ENCODE peak calls at places on chromosome 11, in four cellular contexts. Z is H1; X is CD8-positive, alpha-beta T cell; Y is AG09309. U is an unnamed sample.

GRCh38 chr11:15568440-15568839 is 453.7 kb downstream of the INSC start:
- DNase-seq in Z (no peak), X (no peak), Y (no peak), U (no peak)

GRCh38 chr11:78216021-78216420 is 27.3 kb downstream of the USP35 start:
- DNase-seq in Z (no peak), X (no peak), Y (no peak), U (no peak)

GRCh38 chr11:10544491-10545470 is 3.8 kb upstream of the RNF141 start:
- DNase-seq in Z (no peak), X (no peak), Y (no peak), U (no peak)

GRCh38 chr11:43268161-43268560 is 43.6 kb upstream of the API5 start:
- DNase-seq in Z (no peak), X (no peak), Y (no peak), U (no peak)

GRCh38 chr11:8689726-8690255 is 7.2 kb downstream of the RPL27A start:
- DNase-seq in Z (no peak), X (no peak), Y (no peak), U (no peak)

GRCh38 chr11:103433976-103434375 is 324.8 kb downstream of the DYNC2H1 start:
- DNase-seq in Z (no peak), X (no peak), Y (no peak), U (no peak)

GRCh38 chr11:118230088-118230487 is 5.3 kb upstream of the JAML start:
- DNase-seq in Z (no peak), X (peak; percentile 46), Y (no peak), U (no peak)

GRCh38 chr11:15197696-15198095 is 83.0 kb downstream of the INSC start:
- DNase-seq in Z (no peak), X (no peak), Y (no peak), U (no peak)

GRCh38 chr11:73321342-73322110 is 13.4 kb downstream of the ARHGEF17 start:
- DNase-seq in Z (no peak), X (no peak), Y (no peak), U (no peak)

GRCh38 chr11:65414776-65415498 is 7.7 kb upstream of the NEAT1 start:
- DNase-seq in Z (no peak), X (no peak), Y (no peak), U (no peak)

GRCh38 chr11:73710964-73711363 is 49.9 kb downstream of the RAB6A start:
- DNase-seq in Z (no peak), X (no peak), Y (no peak), U (no peak)

GRCh38 chr11:69909561-69910518 is 90.6 kb upstream of the FGF3 start:
- DNase-seq in Z (no peak), X (peak; percentile 16), Y (no peak), U (no peak)

GRCh38 chr11:118917488-118918127 is 8.1 kb downstream of the BCL9L start:
- DNase-seq in Z (no peak), X (peak; percentile 56), Y (peak; percentile 84), U (no peak)

GRCh38 chr11:134950692-134951304 is 538.8 kb upstream of the B3GAT1 start:
- DNase-seq in Z (no peak), X (no peak), Y (no peak), U (no peak)

GRCh38 chr11:56889986-56890385 is 98.7 kb upstream of the OR5AK2 start:
- DNase-seq in Z (no peak), X (no peak), Y (no peak), U (no peak)

GRCh38 chr11:28910926-28911325 is 802.7 kb downstream of the METTL15 start:
- DNase-seq in Z (no peak), X (no peak), Y (peak; percentile 14), U (no peak)

GRCh38 chr11:69908511-69909220 is 89.5 kb upstream of the FGF3 start:
- DNase-seq in Z (no peak), X (no peak), Y (no peak), U (no peak)

GRCh38 chr11:44574620-44575287 is 9.3 kb downstream of the CD82 start:
- DNase-seq in Z (no peak), X (peak; percentile 45), Y (peak; percentile 93), U (no peak)

GRCh38 chr11:109267293-109268095 is 154.5 kb upstream of the C11orf87 start:
- DNase-seq in Z (no peak), X (no peak), Y (no peak), U (no peak)

GRCh38 chr11:75013051-75013450 is 24.3 kb downstream of the NEU3 start:
- DNase-seq in Z (no peak), X (no peak), Y (no peak), U (no peak)

GRCh38 chr11:6745465-6746015 is 26.2 kb downstream of the OR2AG2 start:
- DNase-seq in Z (no peak), X (no peak), Y (no peak), U (no peak)

GRCh38 chr11:31947051-31947450 is 135.9 kb upstream of the PAX6 start:
- DNase-seq in Z (no peak), X (no peak), Y (no peak), U (no peak)

GRCh38 chr11:27183672-27184457 is 143.2 kb downstream of the BBOX1 start:
- DNase-seq in Z (no peak), X (peak; percentile 29), Y (peak; percentile 38), U (peak; percentile 20)

GRCh38 chr11:62433553-62434301 is 14.9 kb downstream of the SCGB1A1 start:
- DNase-seq in Z (no peak), X (no peak), Y (no peak), U (no peak)

GRCh38 chr11:92224394-92225205 is at the start of gene FAT3:
- DNase-seq in Z (no peak), X (no peak), Y (peak; percentile 3), U (peak; percentile 53)

GRCh38 chr11:44484211-44484610 is 81.3 kb upstream of the CD82 start:
- DNase-seq in Z (no peak), X (no peak), Y (no peak), U (no peak)

GRCh38 chr11:47983464-47984397 is 3.4 kb downstream of the PTPRJ start:
- DNase-seq in Z (no peak), X (no peak), Y (no peak), U (no peak)

GRCh38 chr11:74641289-74641688 is 48.9 kb downstream of the POLD3 start:
- DNase-seq in Z (no peak), X (no peak), Y (no peak), U (no peak)

GRCh38 chr11:288328-289144 is at the start of gene PGGHG:
- DNase-seq in Z (no peak), X (peak; percentile 65), Y (no peak), U (peak; percentile 45)

GRCh38 chr11:127000291-127000968 is at the start of gene KIRREL3:
- DNase-seq in Z (no peak), X (no peak), Y (no peak), U (no peak)

GRCh38 chr11:72771507-72771906 is 19.3 kb upstream of the ARAP1 start:
- DNase-seq in Z (no peak), X (no peak), Y (no peak), U (no peak)

GRCh38 chr11:6238902-6239301 is at the start of gene CNGA4:
- DNase-seq in Z (no peak), X (no peak), Y (no peak), U (no peak)

GRCh38 chr11:104609297-104609696 is 289.0 kb downstream of the CASP12 start:
- DNase-seq in Z (peak; percentile 7), X (peak; percentile 38), Y (peak; percentile 29), U (no peak)
- TF ChIP-seq CTCF in Z (peak; percentile 57), X (peak; percentile 85), Y (peak; percentile 71), U (peak; percentile 70)

DNA sequence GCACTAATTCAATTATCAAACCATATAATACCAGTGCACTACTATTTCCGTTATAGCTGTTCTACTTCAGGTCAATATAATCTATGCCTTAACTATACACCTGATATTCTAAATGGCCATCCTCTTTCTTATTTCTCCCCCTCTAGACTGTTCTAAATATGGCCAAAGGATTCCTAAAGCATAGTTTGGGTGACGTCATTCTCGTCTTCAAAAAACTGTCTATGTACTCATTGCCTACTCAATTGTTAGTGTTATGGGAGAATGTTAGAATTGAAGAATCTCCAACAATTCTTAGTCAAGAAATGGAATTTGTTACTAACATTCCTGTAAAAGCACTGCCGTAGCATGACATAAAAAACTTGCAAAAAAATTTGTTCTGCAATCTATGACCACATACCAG is 431.1 kb upstream of the ANO3 start:
- DNase-seq in Z (no peak), X (no peak), Y (no peak), U (no peak)
- TF ChIP-seq CTCF in Z (no peak), X (no peak), Y (no peak), U (no peak)

DNA sequence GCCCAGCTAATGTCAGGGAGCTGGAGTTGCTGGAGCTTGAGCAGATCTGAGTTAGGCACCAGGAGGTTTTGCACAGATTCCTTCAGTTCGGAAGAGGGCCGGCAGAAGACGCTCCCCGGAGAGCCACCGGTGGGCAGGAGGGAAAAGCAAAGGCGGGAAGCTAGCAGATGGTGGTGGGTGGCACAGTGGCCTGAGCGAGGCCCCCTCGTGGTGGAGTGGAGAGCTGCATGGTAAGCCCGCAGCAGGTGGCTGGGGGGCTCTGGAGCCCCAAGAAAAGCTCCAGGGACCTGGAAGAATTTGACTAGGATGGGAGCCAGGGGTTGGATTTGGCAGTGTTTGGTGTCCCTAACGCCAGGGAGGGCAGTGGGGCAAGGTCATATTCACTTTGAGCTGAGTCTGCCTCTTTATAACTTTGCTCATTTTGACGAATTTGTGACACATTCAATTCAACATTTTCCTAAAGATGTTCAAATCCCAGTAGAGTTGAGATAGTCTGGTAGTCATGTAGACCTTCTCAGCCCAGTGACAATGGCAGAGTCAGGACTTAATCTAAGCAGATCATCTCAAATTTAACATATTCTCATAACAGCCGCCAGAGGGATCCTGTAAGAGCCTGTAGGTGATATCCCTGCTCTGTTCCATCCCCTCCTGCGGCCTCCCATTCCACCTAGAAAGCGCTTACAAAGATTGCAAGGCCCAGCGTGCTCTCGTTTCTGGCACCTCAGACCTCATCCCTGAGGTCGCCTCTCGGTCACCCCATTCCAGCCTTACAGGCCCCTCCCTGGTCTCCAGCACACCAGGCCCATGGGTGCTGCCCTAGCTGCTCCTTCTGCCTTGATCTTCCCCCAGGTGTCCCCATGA is 57.9 kb downstream of the TRIM29 start:
- DNase-seq in Z (no peak), X (peak; percentile 32), Y (no peak), U (no peak)
- TF ChIP-seq CTCF in Z (peak; percentile 74), X (peak; percentile 70), Y (peak; percentile 65), U (no peak)

GRCh38 chr11:63979426-63979825 is 5.0 kb downstream of the COX8A start:
- DNase-seq in Z (no peak), X (no peak), Y (no peak), U (no peak)

GRCh38 chr11:63978551-63979235 is 4.3 kb downstream of the COX8A start:
- DNase-seq in Z (no peak), X (no peak), Y (no peak), U (no peak)

GRCh38 chr11:63970902-63971301 is 3.5 kb upstream of the COX8A start:
- DNase-seq in Z (no peak), X (no peak), Y (no peak), U (no peak)

GRCh38 chr11:63974259-63975143 is at the start of gene COX8A:
- DNase-seq in Z (peak; percentile 98), X (peak; percentile 95), Y (peak; percentile 99), U (peak; percentile 85)
- TF ChIP-seq CTCF in Z (no peak), X (no peak), Y (peak; percentile 12), U (peak; percentile 23)

GRCh38 chr11:11620966-11621880 is 582 bp downstream of the GALNT18 start:
- DNase-seq in Z (no peak), X (no peak), Y (no peak), U (peak; percentile 19)
- TF ChIP-seq CTCF in Z (no peak), X (no peak), Y (no peak), U (peak; percentile 14)

GRCh38 chr11:76551400-76551799 is 106.6 kb downstream of the EMSY start:
- DNase-seq in Z (no peak), X (no peak), Y (no peak), U (no peak)
- TF ChIP-seq CTCF in Z (no peak), X (no peak), Y (peak; percentile 6), U (no peak)

GRCh38 chr11:124934862-124935547 is 842 bp downstream of the HEPACAM start:
- DNase-seq in Z (no peak), X (no peak), Y (peak; percentile 74), U (no peak)
- TF ChIP-seq CTCF in Z (peak; percentile 1), X (no peak), Y (peak; percentile 35), U (peak; percentile 6)

U was measured in progenitor cell of endocrine pancreas.